ENCODE peak calls at places on chromosomes 16 and 17, in seven cellular contexts. I is progenitor cell of endocrine pancreas, U is kidney epithelial cell, M is brain microvascular endothelial cell, S is Caco-2, H is HFF-Myc, C is transverse colon. G is an unnamed sample.

GRCh38 chr17:8799851-8800212 is 667 bp upstream of the MFSD6L start:
- DNase-seq in I (no peak), U (no peak), M (no peak), S (no peak), H (no peak), C (no peak), G (no peak)

GRCh38 chr16:29848420-29849297 is 14.4 kb downstream of the CDIPT start:
- DNase-seq in I (peak), U (no peak), M (peak), S (peak), H (no peak), C (peak), G (peak)

GRCh38 chr17:32783602-32784001 is 93.3 kb downstream of the MYO1D start:
- DNase-seq in I (no peak), U (peak), M (peak), S (no peak), H (peak), C (no peak), G (peak)

GRCh38 chr17:7844292-7845154 is 10.3 kb upstream of the TMEM88 start:
- DNase-seq in I (peak), U (peak), M (peak), S (peak), H (no peak), C (peak), G (peak)

GRCh38 chr16:25747160-25747758 is 55.5 kb downstream of the HS3ST4 start:
- DNase-seq in I (peak), U (no peak), M (no peak), S (no peak), H (no peak), C (no peak), G (peak)

GRCh38 chr17:80872011-80872929 is 119.4 kb upstream of the CHMP6 start:
- DNase-seq in I (no peak), U (no peak), M (no peak), S (no peak), H (no peak), C (no peak), G (peak)

GRCh38 chr17:8056232-8056975 is 17.5 kb downstream of the ALOX15B start:
- DNase-seq in I (no peak), U (peak), M (peak), S (peak), H (no peak), C (peak), G (no peak)

GRCh38 chr17:79162012-79162577 is 87.5 kb downstream of the ENGASE start:
- DNase-seq in I (no peak), U (no peak), M (no peak), S (no peak), H (no peak), C (no peak), G (no peak)

GRCh38 chr16:47064775-47065174 is 79.0 kb downstream of the NETO2 start:
- DNase-seq in I (no peak), U (no peak), M (no peak), S (no peak), H (no peak), C (no peak), G (no peak)
- TF ChIP-seq CTCF in I (no peak), U (no peak), M (no peak), S (no peak), H (no peak), C (no peak), G (no peak)

GRCh38 chr16:72939247-72939646 is 108.7 kb downstream of the ZFHX3 start:
- DNase-seq in I (no peak), U (no peak), M (peak), S (no peak), H (no peak), C (peak), G (no peak)
- TF ChIP-seq CTCF in I (no peak), U (no peak), M (peak), S (no peak), H (peak), C (peak), G (peak)

DNA sequence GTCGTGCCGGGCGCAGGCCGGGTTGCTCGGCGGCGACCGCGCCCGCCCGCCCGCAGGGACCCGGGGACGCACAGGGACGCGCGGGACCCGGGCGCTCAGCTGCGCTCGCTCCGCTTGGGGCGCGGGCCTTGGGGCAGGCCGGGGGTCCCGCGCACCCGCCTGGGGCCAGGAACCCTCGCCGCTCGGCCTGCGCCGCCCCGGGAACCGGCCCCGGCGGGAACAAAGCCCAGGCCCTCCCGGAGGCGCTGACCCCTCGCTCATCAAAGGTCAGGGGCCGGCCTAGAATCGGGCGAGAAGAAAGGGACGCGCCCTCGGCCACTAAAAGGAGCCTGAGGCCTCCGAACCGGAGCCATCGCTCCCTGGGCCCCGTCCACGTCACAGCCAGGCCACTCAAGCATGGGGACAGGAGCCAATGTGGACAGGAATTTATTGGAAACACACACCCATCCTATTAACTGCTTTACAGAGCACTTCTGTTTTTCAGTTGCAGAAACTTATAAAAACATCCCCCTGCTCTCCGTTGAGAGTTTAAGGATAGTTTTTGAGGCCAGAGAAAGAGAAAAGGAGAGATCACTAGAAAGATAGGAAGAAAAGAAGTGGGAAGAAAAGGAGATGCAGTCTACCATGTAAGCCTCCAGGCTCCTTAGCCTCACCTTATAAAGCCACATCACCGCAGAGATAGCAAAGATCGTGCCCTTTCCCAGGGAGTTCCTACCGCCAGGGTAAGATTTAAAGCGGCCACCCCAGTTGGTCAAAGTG is 543 bp upstream of the ZFHX3 start:
- DNase-seq in I (no peak), U (no peak), M (no peak), S (peak), H (no peak), C (peak), G (peak)
- TF ChIP-seq CTCF in I (peak), U (no peak), M (no peak), S (no peak), H (no peak), C (no peak), G (no peak)

GRCh38 chr16:2468142-2468724 is 2.9 kb upstream of the NTN3 start:
- DNase-seq in I (no peak), U (no peak), M (no peak), S (no peak), H (no peak), C (no peak), G (no peak)

GRCh38 chr16:2465653-2466415 is 5.3 kb upstream of the NTN3 start:
- DNase-seq in I (no peak), U (no peak), M (no peak), S (no peak), H (no peak), C (no peak), G (no peak)

GRCh38 chr16:2466667-2467300 is 4.3 kb upstream of the NTN3 start:
- DNase-seq in I (no peak), U (no peak), M (no peak), S (no peak), H (no peak), C (no peak), G (no peak)

GRCh38 chr16:2468725-2469398 is 2.2 kb upstream of the NTN3 start:
- DNase-seq in I (no peak), U (no peak), M (no peak), S (no peak), H (no peak), C (no peak), G (no peak)

DNA sequence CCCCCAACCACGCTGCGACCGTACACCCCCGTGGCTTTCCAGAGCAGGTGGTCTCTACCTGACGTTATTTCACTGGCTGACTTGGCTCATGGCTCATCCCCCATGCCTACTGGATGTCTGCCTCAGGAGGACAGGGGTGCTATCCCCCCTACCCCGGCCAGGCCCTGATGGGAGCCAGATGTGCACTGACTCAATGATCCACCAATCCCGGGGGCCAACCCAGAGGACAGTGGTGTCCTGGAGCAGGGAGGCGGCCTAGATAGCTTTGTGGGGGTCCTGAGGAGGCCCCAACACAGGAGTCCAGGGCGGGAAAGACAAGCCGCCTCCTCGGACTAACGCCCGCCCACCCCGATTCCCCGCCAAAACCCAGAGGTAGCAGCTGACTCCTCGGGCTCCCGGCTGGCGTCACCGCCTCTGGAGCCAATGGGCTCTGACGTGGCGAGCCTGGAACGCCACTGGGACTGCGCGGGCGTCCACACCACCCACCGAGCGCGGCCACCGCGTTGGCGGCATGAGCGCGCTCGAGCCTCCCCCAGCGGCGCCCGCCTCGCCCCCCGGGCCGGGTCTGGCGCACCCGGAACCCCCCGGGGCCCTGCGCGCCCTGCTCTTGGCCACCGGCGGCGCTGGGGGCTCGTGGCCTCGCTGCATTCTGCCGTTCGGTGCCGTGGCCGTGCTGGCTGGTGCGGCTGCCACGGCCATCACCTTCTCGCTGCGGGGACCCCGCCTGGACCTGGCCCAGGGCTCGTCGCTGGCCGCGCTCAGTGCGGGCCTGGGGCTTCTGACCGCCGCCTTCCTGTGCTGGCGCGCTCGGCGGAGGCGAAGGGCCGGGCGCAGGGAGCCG is 3.6 kb upstream of the NTN3 start:
- DNase-seq in I (no peak), U (no peak), M (peak), S (peak), H (no peak), C (peak), G (peak)
- TF ChIP-seq CTCF in I (peak), U (no peak), M (peak), S (peak), H (no peak), C (peak), G (no peak)

DNA sequence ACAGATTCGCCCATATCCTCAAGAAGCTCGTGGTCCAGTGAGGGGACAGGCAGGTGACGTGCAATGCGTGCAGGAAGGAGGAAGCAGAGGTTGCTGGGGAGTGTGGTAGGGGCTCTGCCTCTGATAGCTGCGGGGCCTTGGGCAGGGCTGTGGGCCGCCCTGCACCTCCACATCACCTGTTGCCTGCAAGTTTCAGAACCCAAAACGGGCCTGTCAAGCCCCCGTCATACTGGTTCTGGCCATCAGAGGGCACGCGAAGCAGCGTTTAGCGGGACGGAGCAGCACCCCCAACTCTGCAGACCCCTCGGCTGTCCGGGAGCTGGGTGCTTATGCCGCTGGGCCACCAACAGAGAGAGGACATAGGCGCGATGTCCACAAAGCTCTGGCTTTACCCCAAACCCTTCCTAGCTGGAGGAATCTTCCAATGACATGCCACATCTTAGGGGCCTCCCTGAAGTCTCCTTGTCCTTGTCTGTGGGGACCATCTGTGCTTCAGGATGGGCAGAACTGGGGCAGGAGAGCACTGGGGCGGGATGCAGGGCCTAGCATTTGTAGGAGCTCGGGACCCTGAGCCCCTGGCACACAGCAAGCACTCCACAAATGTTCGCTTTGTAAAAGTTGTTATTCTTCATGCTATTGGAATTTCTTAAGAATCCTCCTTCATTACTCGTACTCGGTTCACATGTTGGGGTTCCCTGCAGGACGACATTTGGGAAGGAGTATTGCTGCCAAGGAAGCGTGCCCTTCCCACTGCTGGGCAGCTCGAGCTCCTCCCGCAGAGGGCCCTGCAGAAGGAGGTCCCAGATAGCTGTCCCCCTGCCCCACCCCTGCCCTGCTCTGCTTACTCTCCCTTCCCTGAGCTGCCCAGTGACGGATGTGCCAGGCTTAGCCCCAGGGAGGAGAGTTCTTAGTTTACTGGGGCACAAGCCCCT is 64.3 kb downstream of the CNGB1 start:
- DNase-seq in I (no peak), U (no peak), M (no peak), S (no peak), H (no peak), C (no peak), G (no peak)
- TF ChIP-seq CTCF in I (peak), U (peak), M (peak), S (peak), H (peak), C (no peak), G (peak)

GRCh38 chr16:89621698-89622409 is 8.4 kb downstream of the DPEP1 start:
- DNase-seq in I (no peak), U (no peak), M (no peak), S (no peak), H (no peak), C (no peak), G (no peak)
- TF ChIP-seq CTCF in I (no peak), U (no peak), M (no peak), S (no peak), H (no peak), C (no peak), G (no peak)

GRCh38 chr16:60001523-60001922 is 1267.4 kb upstream of the GOT2 start:
- DNase-seq in I (no peak), U (no peak), M (no peak), S (no peak), H (no peak), C (no peak), G (no peak)
- TF ChIP-seq CTCF in I (no peak), U (no peak), M (no peak), S (no peak), H (no peak), C (no peak), G (no peak)

GRCh38 chr16:50244504-50245416 is 21.6 kb upstream of the ADCY7 start:
- DNase-seq in I (no peak), U (no peak), M (no peak), S (no peak), H (no peak), C (no peak), G (no peak)

GRCh38 chr16:50247123-50247905 is 19.0 kb upstream of the ADCY7 start:
- DNase-seq in I (no peak), U (no peak), M (no peak), S (no peak), H (no peak), C (no peak), G (no peak)

GRCh38 chr16:50246299-50247122 is 19.8 kb upstream of the ADCY7 start:
- DNase-seq in I (peak), U (no peak), M (no peak), S (no peak), H (no peak), C (no peak), G (no peak)

GRCh38 chr16:50244140-50244503 is 22.2 kb upstream of the ADCY7 start:
- DNase-seq in I (no peak), U (no peak), M (peak), S (no peak), H (no peak), C (no peak), G (no peak)

DNA sequence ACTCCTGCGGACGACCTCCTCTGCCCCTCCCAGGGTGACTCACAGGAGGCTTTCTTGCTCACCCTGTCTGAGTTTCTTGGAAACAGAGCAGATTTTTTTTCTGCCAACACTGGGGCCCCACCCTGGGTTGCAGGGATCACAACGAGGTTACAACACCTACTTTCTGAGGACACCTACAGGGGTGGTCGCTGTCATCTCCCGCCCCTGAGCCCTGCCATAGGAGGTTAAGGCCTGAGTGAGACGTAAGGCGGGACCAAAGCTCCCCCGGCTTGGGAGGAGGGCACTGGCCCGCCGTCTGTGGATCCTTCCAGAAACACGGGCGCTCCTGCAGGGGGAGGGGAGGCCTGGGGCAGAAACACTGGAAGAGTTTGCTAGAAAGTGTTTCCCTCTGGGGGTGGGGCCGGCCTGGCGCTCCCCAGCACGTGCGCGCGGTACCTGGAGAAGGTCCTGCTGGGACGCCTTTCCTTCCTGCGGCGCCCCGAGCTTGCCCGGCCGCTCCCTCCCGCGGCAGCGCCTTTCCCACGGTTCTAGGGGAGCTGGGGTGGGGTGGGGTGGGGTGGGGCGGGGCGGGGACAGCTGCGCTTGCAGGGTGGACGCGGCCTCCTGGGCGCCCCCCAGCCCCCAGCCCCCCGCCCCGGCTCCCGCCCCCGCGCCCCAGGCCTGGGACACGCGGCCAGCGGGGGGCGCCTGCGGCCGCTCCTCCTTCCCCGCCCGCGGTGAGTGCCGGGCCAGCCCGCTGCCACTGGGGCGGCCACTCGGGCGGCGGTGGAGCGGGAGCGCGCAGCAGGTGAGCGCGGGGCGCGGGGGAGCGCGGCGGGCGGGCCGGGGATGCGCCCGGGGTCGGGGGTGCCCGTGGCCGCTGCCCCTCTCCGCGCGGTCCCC is 20.7 kb upstream of the ADCY7 start:
- DNase-seq in I (peak), U (no peak), M (peak), S (peak), H (no peak), C (peak), G (peak)
- TF ChIP-seq CTCF in I (peak), U (no peak), M (no peak), S (no peak), H (no peak), C (peak), G (no peak)

DNA sequence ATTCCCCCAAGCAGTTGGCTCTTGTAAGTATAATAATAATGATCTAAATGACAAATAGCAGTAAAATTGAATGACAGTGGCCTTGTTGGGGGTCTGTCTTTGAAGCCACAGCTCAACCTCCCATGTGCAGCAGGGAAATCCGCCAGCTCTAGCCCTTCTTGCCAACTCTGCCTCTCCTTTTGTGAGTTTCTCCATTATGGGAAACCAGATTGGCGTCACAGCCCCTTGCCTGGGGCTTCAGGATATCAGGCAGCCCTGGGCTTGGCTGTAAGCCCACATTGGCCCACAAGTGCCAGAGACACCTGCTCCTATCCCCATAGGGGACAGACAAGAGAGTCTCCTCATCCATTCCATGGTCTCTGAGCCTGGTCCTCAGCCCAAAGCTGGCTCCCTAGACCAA is 70.4 kb upstream of the CACNG5 start:
- DNase-seq in I (no peak), U (no peak), M (no peak), S (no peak), H (no peak), C (no peak), G (no peak)
- TF ChIP-seq CTCF in I (no peak), U (no peak), M (no peak), S (no peak), H (no peak), C (no peak), G (no peak)

GRCh38 chr17:71302721-71303549 is 817.9 kb upstream of the SOX9 start:
- DNase-seq in I (no peak), U (no peak), M (no peak), S (no peak), H (no peak), C (no peak), G (no peak)

GRCh38 chr17:71301063-71301462 is 819.8 kb upstream of the SOX9 start:
- DNase-seq in I (no peak), U (no peak), M (no peak), S (no peak), H (no peak), C (no peak), G (no peak)

GRCh38 chr17:71304498-71305158 is 816.2 kb upstream of the SOX9 start:
- DNase-seq in I (no peak), U (no peak), M (no peak), S (no peak), H (no peak), C (no peak), G (peak)
- TF ChIP-seq CTCF in I (no peak), U (no peak), M (no peak), S (no peak), H (no peak), C (no peak), G (no peak)